ENCODE peak calls at places on chromosomes 13 and 19, in five cellular contexts. E is left lung, C is SHP77, W is T-cell, A is nephron progenitor cell. V is an unnamed sample.

GRCh38 chr19:18006895-18007604 is 920 bp upstream of the ARRDC2 start:
- DNase-seq in W (peak; percentile 60), E (peak; percentile 96), A (peak; percentile 87), C (peak; percentile 45), V (no peak)

GRCh38 chr19:15286688-15287355 is 45.5 kb downstream of the BRD4 start:
- DNase-seq in A (no peak), E (no peak), C (no peak), W (no peak), V (no peak)

GRCh38 chr19:12453495-12453894 is 12.7 kb upstream of the ZNF443 start:
- DNase-seq in W (no peak), C (no peak), E (no peak), A (no peak), V (no peak)

GRCh38 chr19:35292986-35293732 is 1.2 kb downstream of the MAG start:
- DNase-seq in E (no peak), W (no peak), A (no peak), C (no peak), V (no peak)

GRCh38 chr13:29519921-29520320 is 75.6 kb downstream of the SLC7A1 start:
- DNase-seq in C (no peak), W (no peak), A (no peak), E (no peak), V (no peak)

GRCh38 chr13:96053003-96053703 is at the start of gene UGGT2:
- DNase-seq in W (no peak), E (peak; percentile 98), A (peak; percentile 92), C (peak; percentile 97), V (peak; percentile 55)

GRCh38 chr13:30119476-30119875 is 187.9 kb downstream of the KATNAL1 start:
- DNase-seq in C (no peak), A (no peak), E (no peak), W (no peak), V (peak; percentile 36)

GRCh38 chr19:19447536-19448237 is 42.2 kb downstream of the GATAD2A start:
- DNase-seq in E (no peak), A (no peak), C (no peak), W (peak; percentile 49), V (no peak)

GRCh38 chr19:45523642-45524256 is 16.5 kb downstream of the VASP start:
- DNase-seq in A (peak; percentile 81), C (peak; percentile 81), E (peak; percentile 85), W (peak; percentile 67), V (no peak)

GRCh38 chr13:40966298-40966697 is 52.8 kb downstream of the ELF1 start:
- DNase-seq in C (no peak), E (no peak), A (no peak), W (no peak), V (no peak)

GRCh38 chr19:3479177-3479818 is 1.0 kb downstream of the SMIM24 start:
- DNase-seq in W (peak; percentile 37), A (peak; percentile 41), E (no peak), C (no peak), V (no peak)

GRCh38 chr19:30226464-30227070 is 145.6 kb upstream of the ZNF536 start:
- DNase-seq in W (no peak), E (no peak), C (no peak), A (peak; percentile 42), V (no peak)

GRCh38 chr19:42111384-42111783 is 20.9 kb downstream of the POU2F2 start:
- DNase-seq in W (no peak), A (no peak), E (no peak), C (no peak), V (peak; percentile 14)

GRCh38 chr19:5850743-5851293 is 431 bp downstream of the FUT3 start:
- DNase-seq in A (no peak), C (no peak), E (no peak), W (no peak), V (no peak)

GRCh38 chr13:95245072-95245471 is 56.2 kb downstream of the ABCC4 start:
- DNase-seq in C (no peak), W (no peak), E (no peak), A (no peak), V (no peak)

GRCh38 chr19:17069249-17069648 is 6.0 kb downstream of the HAUS8 start:
- DNase-seq in A (no peak), C (no peak), E (peak; percentile 20), W (no peak), V (no peak)

GRCh38 chr13:94444826-94445225 is 34.7 kb downstream of the DCT start:
- DNase-seq in A (no peak), E (no peak), C (no peak), W (no peak), V (no peak)

GRCh38 chr19:6772028-6772865 is at the start of gene VAV1:
- DNase-seq in C (no peak), A (no peak), E (peak; percentile 95), W (peak; percentile 82), V (no peak)

GRCh38 chr13:67383358-67383757 is 153.2 kb upstream of the PCDH9 start:
- DNase-seq in C (peak; percentile 21), E (no peak), A (no peak), W (no peak), V (no peak)

GRCh38 chr19:54191671-54192453 is 754 bp downstream of the TSEN34 start:
- DNase-seq in C (no peak), W (no peak), E (peak; percentile 81), A (no peak), V (no peak)

GRCh38 chr13:93775507-93776108 is 549.0 kb downstream of the GPC6 start:
- DNase-seq in C (no peak), E (no peak), W (no peak), A (no peak), V (no peak)

GRCh38 chr19:4361152-4362037 is 18.0 kb downstream of the MPND start:
- DNase-seq in A (no peak), W (no peak), E (peak; percentile 77), C (no peak), V (no peak)

GRCh38 chr19:32464279-32464678 is 58.7 kb downstream of the DPY19L3 start:
- DNase-seq in E (no peak), W (no peak), C (no peak), A (no peak), V (no peak)

GRCh38 chr13:99996177-99996705 is 14.7 kb downstream of the ZIC2 start:
- DNase-seq in C (peak; percentile 82), E (no peak), A (no peak), W (no peak), V (no peak)

GRCh38 chr19:6414793-6415591 is 9.6 kb downstream of the KHSRP start:
- DNase-seq in A (no peak), E (peak; percentile 73), W (no peak), C (no peak), V (no peak)

GRCh38 chr13:32153056-32153455 is 121.5 kb downstream of the FRY start:
- DNase-seq in A (no peak), E (no peak), W (no peak), C (no peak), V (peak; percentile 24)

V was measured in epithelial cell of prostate.